ENCODE peak calls at places on chromosomes 6 and 20, in seven cellular contexts. A is NCI-H69; L is cardiac fibroblast; T is mammary epithelial cell; D is stimulated activated CD4-positive, alpha-beta T cell treated with anti-CD3 and anti-CD28 coated beads, Interleukin-4, amount 100 ng/mL, for 24 hours; M is COR-L47; P is hepatic stellate cell. J is an unnamed sample.

GRCh38 chr6:135182993-135183531 is 2.0 kb downstream of the MYB start:
- DNase-seq in P (peak), D (peak), L (no peak), M (peak), T (peak), A (peak), J (peak)

GRCh38 chr6:134678436-134678889 is 271.4 kb downstream of the ALDH8A1 start:
- DNase-seq in A (peak), M (peak), D (no peak), T (no peak), P (no peak), L (peak), J (no peak)

GRCh38 chr6:11702796-11703130 is 75.8 kb downstream of the ADTRP start:
- DNase-seq in L (no peak), M (no peak), A (no peak), T (no peak), D (no peak), P (no peak), J (no peak)

GRCh38 chr6:25177629-25178028 is 101.5 kb upstream of the CARMIL1 start:
- DNase-seq in M (no peak), D (no peak), L (no peak), T (no peak), A (no peak), P (no peak), J (no peak)

GRCh38 chr6:116012966-116013365 is 47.7 kb downstream of the FRK start:
- DNase-seq in L (no peak), T (peak), A (no peak), P (no peak), D (no peak), M (no peak), J (no peak)

GRCh38 chr6:34543421-34543820 is 12.7 kb downstream of the SPDEF start:
- DNase-seq in M (no peak), D (no peak), A (peak), P (no peak), T (no peak), L (peak), J (no peak)

GRCh38 chr20:11581271-11581670 is 336.4 kb upstream of the BTBD3 start:
- DNase-seq in L (peak), P (no peak), T (no peak), M (no peak), D (no peak), A (no peak), J (no peak)

GRCh38 chr6:40912158-40912946 is 126.7 kb downstream of the UNC5CL start:
- DNase-seq in L (peak), M (peak), T (peak), A (peak), D (peak), P (peak), J (peak)

GRCh38 chr6:25872804-25873203 is 1.2 kb downstream of the SLC17A3 start:
- DNase-seq in T (no peak), D (no peak), L (no peak), P (no peak), A (no peak), M (no peak), J (no peak)

GRCh38 chr6:137271245-137272183 is 52.3 kb upstream of the IFNGR1 start:
- DNase-seq in M (no peak), A (peak), T (peak), D (no peak), L (peak), P (peak), J (no peak)

GRCh38 chr20:316316-317068 is 8.9 kb upstream of the SOX12 start:
- DNase-seq in D (no peak), L (no peak), P (no peak), M (no peak), A (no peak), T (peak), J (no peak)

GRCh38 chr6:68743099-68743498 is 108.0 kb downstream of the ADGRB3 start:
- DNase-seq in M (no peak), T (no peak), P (no peak), L (no peak), A (no peak), D (no peak), J (no peak)

GRCh38 chr6:151723152-151723551 is 84.3 kb upstream of the ESR1 start:
- DNase-seq in L (no peak), M (no peak), P (no peak), T (no peak), D (peak), A (no peak), J (no peak)

GRCh38 chr6:168366473-168366872 is 46.9 kb upstream of the DACT2 start:
- DNase-seq in T (no peak), P (no peak), D (no peak), L (no peak), A (no peak), M (no peak), J (no peak)

GRCh38 chr6:92180090-92180489 is 1239.3 kb downstream of the EPHA7 start:
- DNase-seq in D (no peak), T (no peak), M (no peak), L (no peak), A (no peak), P (no peak), J (no peak)

GRCh38 chr6:40302856-40303449 is 284.2 kb downstream of the LRFN2 start:
- DNase-seq in M (no peak), L (no peak), A (peak), T (no peak), P (no peak), D (no peak), J (no peak)

GRCh38 chr6:18823782-18824386 is 436.7 kb downstream of the RNF144B start:
- DNase-seq in M (peak), L (peak), D (peak), A (peak), P (no peak), T (peak), J (peak)

GRCh38 chr20:63060057-63060991 is 53.6 kb upstream of the BHLHE23 start:
- DNase-seq in M (no peak), D (no peak), P (peak), T (peak), A (peak), L (peak), J (no peak)

GRCh38 chr20:24403410-24403809 is 66.0 kb upstream of the SYNDIG1 start:
- DNase-seq in A (no peak), M (no peak), P (no peak), L (no peak), D (no peak), T (peak), J (no peak)

GRCh38 chr6:32114853-32115252 is 5.7 kb upstream of the TNXB start:
- DNase-seq in P (peak), A (no peak), T (no peak), D (no peak), M (no peak), L (peak), J (no peak)

GRCh38 chr20:51797357-51798025 is 4.8 kb downstream of the SALL4 start:
- DNase-seq in T (no peak), M (no peak), D (no peak), A (peak), P (no peak), L (no peak), J (no peak)

GRCh38 chr6:148307400-148307799 is 35.2 kb upstream of the SASH1 start:
- DNase-seq in T (peak), P (no peak), D (no peak), A (peak), L (no peak), M (no peak), J (no peak)